ENCODE peak calls at places on chromosomes 13 and 19, in six cellular contexts. F is pancreas, E is endothelial cell of umbilical vein, J is Peyer's patch, H is endodermal cell, R is OCI-LY7. W is an unnamed sample.
A peak's percentile ranks its signal among the peaks of the same experiment; 100 is the strongest.

GRCh38 chr13:22061371-22061805 is 390.5 kb downstream of the FGF9 start:
- DNase-seq in F (no peak), E (no peak), J (no peak), H (peak; percentile 71), R (no peak), W (no peak)

GRCh38 chr13:27442797-27443196 is 7.6 kb downstream of the MTIF3 start:
- DNase-seq in F (no peak), E (no peak), J (no peak), H (no peak), R (no peak), W (no peak)

GRCh38 chr19:57841364-57841763 is 8.3 kb upstream of the ZNF587 start:
- DNase-seq in F (no peak), E (no peak), J (no peak), H (peak; percentile 51), R (no peak), W (no peak)

GRCh38 chr13:85142351-85142750 is 656.9 kb downstream of the SLITRK6 start:
- DNase-seq in F (no peak), E (no peak), J (no peak), H (no peak), R (no peak), W (no peak)

GRCh38 chr13:76425930-76426329 is 460.3 kb downstream of the KCTD12 start:
- DNase-seq in F (no peak), E (peak; percentile 78), J (no peak), H (no peak), R (no peak), W (peak; percentile 34)

GRCh38 chr13:78499802-78500201 is 103.5 kb downstream of the POU4F1 start:
- DNase-seq in F (no peak), E (no peak), J (no peak), H (no peak), R (no peak), W (no peak)

GRCh38 chr19:866769-867300 is 7.4 kb downstream of the CFD start:
- DNase-seq in F (no peak), E (no peak), J (no peak), H (peak; percentile 47), R (no peak), W (no peak)

GRCh38 chr19:42151735-42152134 is 19.5 kb upstream of the POU2F2 start:
- DNase-seq in F (no peak), E (no peak), J (no peak), H (no peak), R (no peak), W (no peak)

GRCh38 chr13:51849145-51850101 is 4.4 kb upstream of the TMEM272 start:
- DNase-seq in F (no peak), E (no peak), J (no peak), H (peak; percentile 95), R (peak; percentile 62), W (peak; percentile 16)

GRCh38 chr13:91661692-91662490 is 263.5 kb downstream of the GPC5 start:
- DNase-seq in F (no peak), E (no peak), J (no peak), H (no peak), R (no peak), W (no peak)

GRCh38 chr19:10762656-10763055 is 44.8 kb downstream of the DNM2 start:
- DNase-seq in F (no peak), E (no peak), J (peak; percentile 30), H (no peak), R (no peak), W (no peak)

GRCh38 chr13:37418490-37418889 is 180.1 kb downstream of the POSTN start:
- DNase-seq in F (no peak), E (no peak), J (no peak), H (no peak), R (no peak), W (no peak)

GRCh38 chr19:36257512-36257876 is 42.6 kb downstream of the ZNF146 start:
- DNase-seq in F (no peak), E (peak; percentile 24), J (no peak), H (no peak), R (no peak), W (no peak)

GRCh38 chr13:107650081-107650701 is 565.1 kb downstream of the LIG4 start:
- DNase-seq in F (peak; percentile 15), E (peak; percentile 78), J (no peak), H (peak; percentile 92), R (peak; percentile 37), W (peak; percentile 49)

GRCh38 chr19:46271488-46272197 is 25.2 kb upstream of the HIF3A start:
- DNase-seq in F (no peak), E (peak; percentile 35), J (no peak), H (no peak), R (no peak), W (peak; percentile 91)

GRCh38 chr13:72804301-72804700 is 22.4 kb downstream of the PIBF1 start:
- DNase-seq in F (no peak), E (no peak), J (no peak), H (peak; percentile 49), R (no peak), W (no peak)

GRCh38 chr19:16064209-16064889 is 11.9 kb upstream of the TPM4 start:
- DNase-seq in F (no peak), E (no peak), J (no peak), H (no peak), R (no peak), W (no peak)

GRCh38 chr13:73985789-73986188 is 148.4 kb downstream of the KLF12 start:
- DNase-seq in F (no peak), E (peak; percentile 13), J (no peak), H (no peak), R (peak; percentile 63), W (no peak)

GRCh38 chr13:66994097-66994496 is 236.0 kb downstream of the PCDH9 start:
- DNase-seq in F (peak; percentile 73), E (peak; percentile 81), J (peak; percentile 30), H (peak; percentile 95), R (peak; percentile 90), W (peak; percentile 61)

GRCh38 chr19:35911173-35911572 is 3.1 kb upstream of the TYROBP start:
- DNase-seq in F (no peak), E (no peak), J (no peak), H (peak; percentile 67), R (no peak), W (no peak)

GRCh38 chr19:31667106-31667505 is 317.9 kb upstream of the TSHZ3 start:
- DNase-seq in F (no peak), E (no peak), J (no peak), H (no peak), R (no peak), W (no peak)

GRCh38 chr13:49532593-49532992 is 36.8 kb downstream of the PHF11 start:
- DNase-seq in F (no peak), E (no peak), J (no peak), H (no peak), R (no peak), W (no peak)

GRCh38 chr13:60372141-60372540 is 24.9 kb upstream of the TDRD3 start:
- DNase-seq in F (peak; percentile 25), E (no peak), J (no peak), H (no peak), R (no peak), W (no peak)

GRCh38 chr13:101289764-101290163 is 126.5 kb downstream of the NALCN start:
- DNase-seq in F (peak; percentile 21), E (peak; percentile 16), J (no peak), H (peak; percentile 80), R (peak; percentile 0), W (peak; percentile 86)

GRCh38 chr19:10418281-10419199 is 1.8 kb upstream of the PDE4A start:
- DNase-seq in F (no peak), E (no peak), J (no peak), H (peak; percentile 72), R (peak; percentile 75), W (no peak)

GRCh38 chr19:31943305-31943704 is 402.1 kb upstream of the ZNF507 start:
- DNase-seq in F (no peak), E (no peak), J (no peak), H (peak; percentile 60), R (no peak), W (no peak)

GRCh38 chr13:43316997-43317396 is 293.6 kb downstream of the DNAJC15 start:
- DNase-seq in F (no peak), E (peak; percentile 82), J (no peak), H (peak; percentile 50), R (no peak), W (peak; percentile 48)

GRCh38 chr13:29402168-29402621 is 193.3 kb downstream of the SLC7A1 start:
- DNase-seq in F (no peak), E (no peak), J (no peak), H (no peak), R (no peak), W (peak; percentile 14)

GRCh38 chr19:8050274-8051096 is 2.1 kb upstream of the CCL25 start:
- DNase-seq in F (peak; percentile 82), E (peak; percentile 81), J (peak; percentile 92), H (peak; percentile 100), R (peak; percentile 98), W (peak; percentile 71)
- H3K4me3 ChIP-seq in F (no peak overlapping the region), E (no peak overlapping the region), J (peak overlapping the region; percentile 45), H (peak overlapping the region; percentile 70), R (peak overlapping the region; percentile 57), W (peak overlapping the region; percentile 3)

GRCh38 chr13:25422153-25422552 is 50.4 kb downstream of the ATP8A2 start:
- DNase-seq in F (no peak), E (no peak), J (no peak), H (no peak), R (no peak), W (no peak)
- H3K36me3 ChIP-seq in F (no peaks in the 10 kb centered on the region), E (no peaks in the 10 kb centered on the region), J (no peaks in the 10 kb centered on the region), H (no peaks in the 10 kb centered on the region), R (no peaks in the 10 kb centered on the region), W (no peaks in the 10 kb centered on the region)

DNA sequence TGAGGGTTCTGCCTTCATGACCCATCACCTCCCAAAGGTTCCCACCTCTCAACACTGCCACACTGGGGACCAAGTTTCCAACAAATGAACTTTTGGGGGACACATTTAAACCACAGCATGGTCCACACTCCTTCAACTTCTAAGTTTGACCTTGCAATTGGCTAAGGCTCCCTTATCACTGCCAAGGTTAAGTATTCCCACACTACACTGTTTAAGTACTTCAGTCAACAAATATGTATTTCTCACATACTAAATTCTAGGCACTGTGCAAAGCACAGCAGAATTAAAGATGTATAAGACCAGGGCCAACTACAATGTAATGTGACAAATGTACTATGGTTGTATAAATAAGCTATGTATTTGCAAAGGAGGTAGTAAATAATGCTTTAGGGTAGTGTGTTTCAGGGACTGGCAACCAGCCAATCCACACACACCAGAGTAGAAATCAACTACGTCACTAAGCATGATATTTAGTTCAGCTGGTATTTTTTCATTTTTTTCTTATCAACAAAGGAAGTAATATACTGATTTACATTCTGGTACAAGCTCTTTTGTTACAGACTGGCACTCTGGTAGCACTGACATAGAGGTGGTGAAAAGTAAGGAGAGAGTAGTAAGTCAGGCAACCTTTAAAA is 12.2 kb downstream of the NUFIP1 start:
- DNase-seq in F (no peak), E (peak; percentile 53), J (no peak), H (no peak), R (no peak), W (no peak)
- TF ChIP-seq CTCF in F (no peak), E (no peak), J (no peak), H (no peak), R (no peak), W (no peak)

DNA sequence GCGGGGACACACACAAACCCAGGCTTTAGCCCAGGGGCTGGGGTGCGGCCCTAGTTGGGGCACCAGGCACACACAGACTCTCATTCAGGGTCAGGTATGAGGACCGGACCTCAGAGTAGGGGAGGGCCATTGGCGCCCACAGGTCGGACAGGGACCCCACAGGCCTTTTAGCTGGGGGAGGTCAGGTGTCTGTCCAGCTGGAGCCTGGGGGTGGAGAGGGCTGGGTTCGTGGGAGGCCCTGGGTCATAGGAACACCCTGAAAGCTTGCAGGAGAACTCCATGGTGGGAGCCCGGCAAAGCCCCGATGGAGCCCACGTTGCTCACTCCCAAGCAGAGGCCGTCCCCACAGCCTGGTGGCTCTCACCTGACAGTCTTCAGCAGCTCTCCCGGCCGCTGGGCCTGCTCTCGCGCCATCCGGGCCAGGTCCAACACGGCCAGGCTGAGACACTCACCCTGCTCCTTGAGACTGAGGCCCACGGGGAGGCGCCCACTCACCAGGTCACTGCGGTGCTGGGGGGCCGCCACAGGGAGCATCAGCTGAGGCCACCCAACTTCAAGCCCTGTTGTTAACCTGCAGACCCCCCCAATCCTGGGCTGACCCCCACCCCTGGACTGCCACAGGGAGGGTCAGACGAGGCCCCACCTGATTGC is 5.0 kb downstream of the JAK3 start:
- DNase-seq in F (no peak), E (no peak), J (no peak), H (no peak), R (no peak), W (no peak)
- H3K4me3 ChIP-seq in F (no peak overlapping the region), E (no peak overlapping the region), J (no peak overlapping the region), H (peak overlapping the region; percentile 49), R (no peak overlapping the region), W (peak overlapping the region; percentile 41)

W was measured in brain microvascular endothelial cell.